ENCODE peak calls at places on chromosomes 4 and X, in nine cellular contexts. R is fibroblast of mammary gland, U is GM13976, W is endodermal cell, O is A549, Q is brain microvascular endothelial cell, K is AG04449, G is heart left ventricle, A is neural progenitor cell. F is an unnamed sample.

GRCh38 chr4:38150766-38151165 is 190.6 kb downstream of the PTTG2 start:
- DNase-seq in R (peak), U (no peak), W (no peak), O (no peak), Q (peak), K (no peak), G (no peak), A (no peak), F (peak)

GRCh38 chr4:186881521-186882220 is 158.0 kb upstream of the FAT1 start:
- DNase-seq in R (peak), U (no peak), W (no peak), O (no peak), Q (peak), K (peak), G (no peak), A (no peak), F (peak)

GRCh38 chr4:152996672-152997071 is 60.5 kb downstream of the FHDC1 start:
- DNase-seq in R (no peak), U (no peak), W (no peak), O (no peak), Q (no peak), K (no peak), G (no peak), A (no peak), F (no peak)

GRCh38 chr4:1602621-1603412 is 81.3 kb downstream of the FAM53A start:
- DNase-seq in R (no peak), U (no peak), W (no peak), O (no peak), Q (no peak), K (no peak), G (no peak), A (no peak), F (no peak)

GRCh38 chrX:142998447-142999208 is 27.1 kb upstream of the SPANXN4 start:
- DNase-seq in R (peak), U (no peak), W (no peak), O (no peak), Q (no peak), K (no peak), G (no peak), A (no peak), F (no peak)

GRCh38 chr4:181204109-181204508 is 1039.1 kb upstream of the TENM3 start:
- DNase-seq in R (no peak), U (no peak), W (no peak), O (no peak), Q (no peak), K (no peak), G (no peak), A (no peak), F (no peak)

GRCh38 chr4:74474345-74475099 is 29.6 kb downstream of the AREG start:
- DNase-seq in R (peak), U (no peak), W (no peak), O (no peak), Q (peak), K (peak), G (no peak), A (no peak), F (no peak)

GRCh38 chr4:8515316-8516060 is 64.7 kb upstream of the GPR78 start:
- DNase-seq in R (no peak), U (no peak), W (no peak), O (no peak), Q (peak), K (no peak), G (no peak), A (no peak), F (no peak)

GRCh38 chr4:10354225-10354624 is 103.0 kb downstream of the ZNF518B start:
- DNase-seq in R (no peak), U (no peak), W (no peak), O (no peak), Q (no peak), K (no peak), G (no peak), A (no peak), F (no peak)

GRCh38 chr4:36081185-36081584 is 163.1 kb downstream of the ARAP2 start:
- DNase-seq in R (no peak), U (peak), W (no peak), O (no peak), Q (no peak), K (no peak), G (no peak), A (no peak), F (no peak)

DNA sequence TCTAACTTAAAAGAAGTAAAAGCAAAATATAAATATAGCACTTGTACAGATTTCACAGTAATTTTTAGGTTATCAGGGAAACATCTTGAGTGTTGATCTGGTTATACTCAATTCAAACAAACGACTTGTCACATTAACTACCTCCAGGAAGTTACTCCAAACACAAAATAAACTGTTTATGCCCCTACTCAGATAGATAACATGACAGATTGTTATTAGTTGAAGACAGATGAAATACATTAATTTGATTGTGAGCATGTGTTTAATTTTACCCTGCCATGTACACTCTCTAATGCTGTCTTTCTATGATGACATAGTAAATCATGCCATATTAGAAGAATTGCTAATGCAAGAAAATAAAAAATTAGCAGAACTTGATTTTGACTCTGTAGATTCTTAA is 88.0 kb downstream of the RAB28 start:
- DNase-seq in R (no peak), U (no peak), W (no peak), O (no peak), Q (no peak), K (no peak), G (no peak), A (no peak), F (no peak)
- TF ChIP-seq CTCF in R (no peak), U (no peak), W (no peak), O (no peak), Q (no peak), K (no peak), G (no peak), A (no peak), F (no peak)

DNA sequence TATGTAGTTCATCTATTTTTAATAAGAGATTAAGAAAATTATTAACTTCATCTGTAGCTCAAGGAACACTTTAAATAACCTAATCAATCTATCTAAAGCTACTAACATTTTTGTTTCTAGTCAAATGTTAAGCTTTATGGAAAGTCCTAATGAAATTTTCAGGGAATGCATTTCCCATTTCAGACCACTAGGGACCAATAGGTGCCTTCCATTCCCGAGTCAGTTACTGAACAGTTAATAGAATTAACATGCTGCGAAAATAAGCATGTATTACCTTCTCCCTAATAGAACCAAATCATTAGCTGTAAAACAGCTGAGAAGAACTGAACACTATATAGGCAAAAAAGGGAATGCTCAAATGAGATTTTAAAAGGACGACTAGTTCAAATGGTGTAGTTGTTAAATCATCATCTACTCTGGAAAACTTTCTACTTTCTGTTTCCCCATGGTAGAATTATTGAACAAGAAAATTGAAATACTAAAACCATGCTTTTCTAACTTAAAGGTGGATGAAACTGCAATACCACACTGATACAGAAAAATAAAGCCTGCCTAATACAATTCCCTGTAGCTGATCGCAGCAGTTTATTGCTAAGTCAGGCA is 22.5 kb downstream of the STX18 start:
- DNase-seq in R (peak), U (no peak), W (no peak), O (peak), Q (no peak), K (no peak), G (no peak), A (peak), F (no peak)
- TF ChIP-seq CTCF in R (peak), U (no peak), W (peak), O (peak), Q (peak), K (peak), G (peak), A (peak), F (peak)

GRCh38 chr4:179867300-179867878 is 2375.8 kb upstream of the TENM3 start:
- DNase-seq in R (peak), U (peak), W (peak), O (peak), Q (peak), K (no peak), G (no peak), A (peak), F (no peak)
- TF ChIP-seq CTCF in R (peak), U (peak), W (peak), O (peak), Q (peak), K (no peak), G (no peak), A (peak), F (peak)

GRCh38 chr4:176277162-176277904 is 8.3 kb upstream of the ASB5 start:
- DNase-seq in R (peak), U (peak), W (peak), O (peak), Q (peak), K (no peak), G (peak), A (peak), F (peak)
- TF ChIP-seq CTCF in R (peak), U (peak), W (peak), O (peak), Q (peak), K (peak), G (peak), A (peak), F (peak)

GRCh38 chrX:2875798-2876399 is 47.2 kb downstream of the GYG2 start:
- DNase-seq in R (peak), U (no peak), W (no peak), O (no peak), Q (no peak), K (no peak), G (no peak), A (peak), F (no peak)
- TF ChIP-seq CTCF in R (peak), U (peak), W (peak), O (peak), Q (peak), K (no peak), G (no peak), A (peak), F (peak)

DNA sequence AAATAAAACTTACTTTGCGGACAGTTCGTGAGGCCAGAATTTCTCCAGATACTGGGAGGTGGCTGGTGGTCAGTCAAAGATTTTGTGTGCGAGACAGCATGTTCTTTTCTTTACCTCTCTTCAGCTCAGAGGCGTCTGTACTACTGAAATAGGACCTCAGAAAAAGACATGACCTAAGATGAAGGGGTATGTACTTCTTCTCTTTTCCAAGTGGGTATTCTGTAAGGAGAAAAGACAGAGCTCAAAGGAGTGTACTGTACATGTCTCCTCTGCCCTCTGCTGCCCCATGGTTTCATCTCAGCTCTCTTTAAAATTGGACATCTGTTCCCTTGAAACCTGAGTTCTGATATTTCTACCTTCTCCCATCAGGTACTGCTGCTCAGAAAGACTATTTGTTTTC is 38.1 kb downstream of the SEPTIN11 start:
- DNase-seq in R (no peak), U (no peak), W (no peak), O (no peak), Q (no peak), K (no peak), G (no peak), A (no peak), F (no peak)
- TF ChIP-seq CTCF in R (no peak), U (no peak), W (no peak), O (no peak), Q (no peak), K (no peak), G (no peak), A (no peak), F (no peak)

GRCh38 chrX:124228849-124229248 is 103.6 kb upstream of the TEX13D start:
- DNase-seq in R (no peak), U (no peak), W (no peak), O (no peak), Q (no peak), K (no peak), G (no peak), A (peak), F (no peak)

GRCh38 chrX:124229374-124229773 is 103.1 kb upstream of the TEX13D start:
- DNase-seq in R (no peak), U (no peak), W (peak), O (no peak), Q (no peak), K (no peak), G (no peak), A (peak), F (no peak)

GRCh38 chrX:124217289-124218251 is 114.9 kb upstream of the TEX13D start:
- DNase-seq in R (no peak), U (no peak), W (peak), O (no peak), Q (peak), K (no peak), G (peak), A (peak), F (no peak)

GRCh38 chrX:124226129-124226528 is 106.3 kb upstream of the TEX13D start:
- DNase-seq in R (no peak), U (no peak), W (no peak), O (no peak), Q (no peak), K (no peak), G (no peak), A (no peak), F (no peak)

DNA sequence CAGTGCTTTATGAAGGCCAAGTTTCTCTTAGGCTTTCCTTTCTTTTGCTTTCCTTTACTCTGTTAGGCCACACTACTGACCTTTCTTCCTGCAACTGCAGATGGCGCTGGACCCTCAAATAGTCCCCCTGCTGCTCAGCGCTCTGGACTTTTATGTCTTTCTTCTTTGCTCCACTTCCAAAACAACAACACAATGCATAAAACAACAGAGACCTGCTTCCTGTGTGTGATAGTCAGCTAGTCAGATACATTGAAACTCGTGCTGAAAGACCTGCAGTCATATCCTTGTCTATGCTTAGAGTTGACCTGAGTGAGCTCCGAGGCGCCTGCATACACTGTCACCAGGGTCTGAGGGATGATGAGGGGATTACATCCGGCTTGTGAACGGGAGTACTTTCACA is 108.9 kb upstream of the TEX13D start:
- DNase-seq in R (no peak), U (no peak), W (peak), O (no peak), Q (no peak), K (no peak), G (no peak), A (peak), F (no peak)
- TF ChIP-seq CTCF in R (no peak), U (no peak), W (peak), O (no peak), Q (peak), K (no peak), G (no peak), A (peak), F (no peak)

DNA sequence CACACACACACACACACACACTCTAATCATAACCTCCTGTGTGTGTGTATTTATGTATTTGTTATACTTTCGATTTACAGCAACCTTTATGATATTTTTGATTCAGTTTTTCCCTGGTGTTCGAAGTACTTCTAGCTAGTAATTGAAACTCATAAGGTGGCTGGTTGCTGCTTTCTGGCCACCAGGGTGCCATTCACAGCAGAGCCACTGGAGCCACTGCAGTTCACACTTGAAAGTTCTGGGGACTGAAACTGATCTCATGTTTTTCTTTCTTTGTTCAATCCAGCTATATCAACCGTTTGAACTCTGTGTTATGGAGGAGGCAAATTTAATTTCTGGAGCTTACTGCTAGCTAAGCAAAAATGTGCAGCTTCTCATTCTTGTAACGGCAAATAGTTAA is 419.4 kb downstream of the ADGRL3 start:
- DNase-seq in R (no peak), U (no peak), W (peak), O (peak), Q (no peak), K (no peak), G (no peak), A (no peak), F (no peak)
- TF ChIP-seq CTCF in R (no peak), U (no peak), W (peak), O (no peak), Q (peak), K (no peak), G (peak), A (peak), F (no peak)